ENCODE peak calls at places on chromosomes 3 and 15, in nine cellular contexts. P is glutamatergic neuron; E is endothelial cell; U is GM23248; L is stimulated activated CD4-positive, alpha-beta T cell treated with anti-CD3 and anti-CD28 coated beads, Interleukin-2, amount 100 ng/mL, for 48 hours; S is HTR-8/SVneo; W is testis; M is stimulated activated naive CD8-positive, alpha-beta T cell treated with anti-CD3 and anti-CD28 coated beads, Interleukin-15, Interleukin-2, amounts not matched to agents 100 U/mL and 50 U/mL, for 24 hours; I is NCI-H2171. Z is an unnamed sample.

GRCh38 chr15:85800460-85801123 is 5.9 kb upstream of the KLHL25 start:
- DNase-seq in P (no peak), E (no peak), U (peak), L (no peak), S (peak), W (no peak), M (no peak), I (peak), Z (no peak)

GRCh38 chr3:12186515-12187286 is 28.0 kb upstream of the TIMP4 start:
- DNase-seq in P (no peak), E (no peak), U (no peak), L (no peak), S (no peak), W (no peak), M (no peak), I (no peak), Z (no peak)

GRCh38 chr15:97126556-97127233 is 796.2 kb downstream of the NR2F2 start:
- DNase-seq in P (no peak), E (no peak), U (peak), L (no peak), S (peak), W (no peak), M (no peak), I (no peak), Z (no peak)

GRCh38 chr3:141051641-141052569 is 758 bp downstream of the SPSB4 start:
- DNase-seq in P (peak), E (peak), U (no peak), L (no peak), S (peak), W (no peak), M (no peak), I (no peak), Z (no peak)

GRCh38 chr3:53194218-53195065 is 33.4 kb downstream of the PRKCD start:
- DNase-seq in P (no peak), E (peak), U (peak), L (no peak), S (no peak), W (peak), M (no peak), I (no peak), Z (no peak)

GRCh38 chr15:41279535-41280283 is 48.6 kb downstream of the CHP1 start:
- DNase-seq in P (no peak), E (no peak), U (no peak), L (no peak), S (no peak), W (no peak), M (no peak), I (no peak), Z (no peak)

GRCh38 chr3:23800731-23801130 is 5.0 kb upstream of the UBE2E1 start:
- DNase-seq in P (no peak), E (no peak), U (peak), L (no peak), S (no peak), W (no peak), M (no peak), I (no peak), Z (no peak)

GRCh38 chr3:134937256-134938023 is 142.4 kb downstream of the EPHB1 start:
- DNase-seq in P (peak), E (no peak), U (no peak), L (no peak), S (no peak), W (no peak), M (no peak), I (peak), Z (no peak)

GRCh38 chr3:166697495-166697894 is 682.6 kb downstream of the ZBBX start:
- DNase-seq in P (no peak), E (no peak), U (no peak), L (no peak), S (no peak), W (no peak), M (no peak), I (no peak), Z (no peak)

GRCh38 chr3:49266410-49267170 is 10.4 kb downstream of the C3orf62 start:
- DNase-seq in P (no peak), E (no peak), U (peak), L (no peak), S (no peak), W (no peak), M (no peak), I (no peak), Z (no peak)

GRCh38 chr3:145384307-145384706 is 776.7 kb downstream of the PLOD2 start:
- DNase-seq in P (no peak), E (no peak), U (no peak), L (no peak), S (no peak), W (no peak), M (no peak), I (no peak), Z (no peak)

GRCh38 chr3:102129774-102130608 is 280.7 kb downstream of the NFKBIZ start:
- DNase-seq in P (no peak), E (no peak), U (peak), L (no peak), S (no peak), W (no peak), M (no peak), I (no peak), Z (no peak)

GRCh38 chr15:25863067-25863967 is at the start of gene ATP10A:
- DNase-seq in P (peak), E (peak), U (peak), L (no peak), S (no peak), W (peak), M (peak), I (no peak), Z (no peak)

GRCh38 chr15:74317820-74318375 is 49.5 kb downstream of the CYP11A1 start:
- DNase-seq in P (no peak), E (peak), U (peak), L (no peak), S (peak), W (peak), M (no peak), I (peak), Z (peak)

GRCh38 chr3:112089956-112090898 is 4.0 kb downstream of the C3orf52 start:
- DNase-seq in P (no peak), E (no peak), U (no peak), L (no peak), S (no peak), W (no peak), M (no peak), I (no peak), Z (no peak)

GRCh38 chr3:188349963-188350332 is 196.0 kb downstream of the LPP start:
- DNase-seq in P (no peak), E (no peak), U (no peak), L (no peak), S (no peak), W (no peak), M (no peak), I (no peak), Z (no peak)

GRCh38 chr15:34122771-34123183 is 20.9 kb downstream of the PGBD4 start:
- DNase-seq in P (no peak), E (no peak), U (peak), L (no peak), S (peak), W (no peak), M (no peak), I (no peak), Z (no peak)

GRCh38 chr15:69766156-69766555 is 313.5 kb downstream of the RPLP1 start:
- DNase-seq in P (no peak), E (no peak), U (no peak), L (no peak), S (no peak), W (no peak), M (no peak), I (no peak), Z (no peak)

GRCh38 chr3:67641451-67641850 is 13.0 kb downstream of the SUCLG2 start:
- DNase-seq in P (no peak), E (no peak), U (no peak), L (no peak), S (no peak), W (no peak), M (no peak), I (no peak), Z (no peak)

GRCh38 chr3:192482809-192483208 is 244.5 kb downstream of the FGF12 start:
- DNase-seq in P (no peak), E (no peak), U (peak), L (no peak), S (no peak), W (no peak), M (no peak), I (no peak), Z (no peak)

GRCh38 chr15:29141206-29141907 is 128.3 kb downstream of the NSMCE3 start:
- DNase-seq in P (peak), E (no peak), U (no peak), L (no peak), S (no peak), W (peak), M (no peak), I (no peak), Z (no peak)

GRCh38 chr3:134126153-134126552 is 96.4 kb upstream of the SLCO2A1 start:
- DNase-seq in P (no peak), E (no peak), U (peak), L (no peak), S (no peak), W (no peak), M (no peak), I (no peak), Z (no peak)

GRCh38 chr15:68234060-68234459 is 4.5 kb upstream of the CLN6 start:
- DNase-seq in P (no peak), E (no peak), U (no peak), L (no peak), S (no peak), W (no peak), M (no peak), I (no peak), Z (no peak)